ENCODE peak calls at places on chromosomes 12 and 14, in six cellular contexts. U is GM06990, Z is cardiac fibroblast, T is AG04450, R is choroid plexus epithelial cell, C is NCI-H2029. S is an unnamed sample.

GRCh38 chr14:53450871-53451270 is 297.7 kb upstream of the DDHD1 start:
- DNase-seq in U (no peak), Z (peak), T (no peak), R (peak), C (peak), S (peak)

GRCh38 chr12:46266869-46267617 is 1.8 kb downstream of the SLC38A1 start:
- DNase-seq in U (peak), Z (peak), T (no peak), R (peak), C (peak), S (no peak)

GRCh38 chr12:42097971-42098370 is 46.7 kb downstream of the GXYLT1 start:
- DNase-seq in U (peak), Z (peak), T (no peak), R (no peak), C (no peak), S (no peak)

GRCh38 chr12:68619541-68619940 is 8.8 kb downstream of the RAP1B start:
- DNase-seq in U (no peak), Z (no peak), T (no peak), R (no peak), C (no peak), S (no peak)

GRCh38 chr12:121223283-121223946 is 13.5 kb downstream of the P2RX4 start:
- DNase-seq in U (no peak), Z (peak), T (no peak), R (peak), C (no peak), S (no peak)

GRCh38 chr14:73235531-73236155 is 1.7 kb upstream of the PAPLN start:
- DNase-seq in U (no peak), Z (peak), T (no peak), R (peak), C (no peak), S (no peak)

GRCh38 chr14:75783602-75784313 is 122.7 kb downstream of the TTLL5 start:
- DNase-seq in U (no peak), Z (no peak), T (no peak), R (no peak), C (no peak), S (no peak)

GRCh38 chr12:124456652-124457152 is 110.7 kb downstream of the NCOR2 start:
- DNase-seq in U (peak), Z (no peak), T (no peak), R (no peak), C (no peak), S (no peak)

GRCh38 chr12:120496353-120497340 is 734 bp downstream of the DYNLL1 start:
- DNase-seq in U (peak), Z (peak), T (no peak), R (peak), C (peak), S (no peak)

GRCh38 chr14:105073720-105074600 is 8.7 kb upstream of the GPR132 start:
- DNase-seq in U (no peak), Z (no peak), T (no peak), R (no peak), C (no peak), S (no peak)

GRCh38 chr14:74670726-74671125 is 42.2 kb downstream of the AREL1 start:
- DNase-seq in U (no peak), Z (peak), T (no peak), R (peak), C (no peak), S (no peak)

GRCh38 chr12:40222247-40222646 is 2.5 kb upstream of the LRRK2 start:
- DNase-seq in U (no peak), Z (peak), T (no peak), R (peak), C (no peak), S (no peak)

S was measured in LNCaP clone FGC.